ENCODE peak calls at places on chromosomes 7 and 10, in eight cellular contexts. F is IMR-90, N is sigmoid colon, Y is aorta, H is OCI-LY7, P is astrocyte, V is lung, T is heart left ventricle. U is an unnamed sample.

GRCh38 chr10:120022357-120022756 is 129.8 kb downstream of the SEC23IP start:
- DNase-seq in P (no peak), F (no peak), H (no peak), T (no peak), V (no peak), Y (no peak), N (no peak), U (no peak)

GRCh38 chr10:77710081-77710551 is 72.5 kb upstream of the KCNMA1 start:
- DNase-seq in H (no peak), F (no peak), P (no peak), T (no peak), N (no peak), Y (no peak), V (no peak), U (no peak)

GRCh38 chr7:117184367-117184766 is 138.5 kb downstream of the WNT2 start:
- DNase-seq in F (no peak), N (no peak), T (no peak), V (no peak), P (no peak), H (no peak), Y (no peak), U (no peak)

GRCh38 chr10:118918689-118919088 is 110.8 kb upstream of the NANOS1 start:
- DNase-seq in H (no peak), Y (no peak), P (no peak), T (no peak), N (no peak), V (no peak), F (no peak), U (no peak)

GRCh38 chr10:26621889-26622681 is 75.4 kb upstream of the PDSS1 start:
- DNase-seq in V (peak; percentile 69), F (peak; percentile 0), Y (peak; percentile 59), H (no peak), T (peak; percentile 22), N (peak; percentile 73), P (peak; percentile 0), U (no peak)

GRCh38 chr10:101293007-101293723 is 60.8 kb upstream of the BTRC start:
- DNase-seq in H (no peak), V (no peak), P (no peak), Y (no peak), N (no peak), T (peak; percentile 25), F (no peak), U (no peak)

GRCh38 chr7:77426521-77427051 is 10.4 kb upstream of the GSAP start:
- DNase-seq in H (no peak), N (no peak), F (peak; percentile 63), V (no peak), Y (no peak), P (peak; percentile 64), T (no peak), U (no peak)

GRCh38 chr7:27156508-27156898 is at the start of gene HOXA7:
- DNase-seq in N (peak; percentile 96), T (no peak), H (peak; percentile 48), F (peak; percentile 63), P (no peak), V (no peak), Y (peak; percentile 80), U (no peak)

GRCh38 chr7:66505531-66506451 is 122.9 kb upstream of the KCTD7 start:
- DNase-seq in Y (no peak), V (no peak), H (no peak), F (no peak), T (no peak), P (no peak), N (peak; percentile 62), U (no peak)

GRCh38 chr10:70843776-70844489 is 28.2 kb downstream of the SGPL1 start:
- DNase-seq in V (no peak), H (no peak), Y (no peak), T (no peak), N (no peak), P (no peak), F (no peak), U (no peak)

GRCh38 chr7:98329974-98330373 is 48.5 kb downstream of the BRI3 start:
- DNase-seq in V (no peak), T (no peak), Y (no peak), P (peak; percentile 86), N (no peak), F (peak; percentile 72), H (no peak), U (no peak)

GRCh38 chr7:2651336-2651735 is 19.6 kb downstream of the TTYH3 start:
- DNase-seq in N (no peak), F (no peak), T (no peak), P (no peak), Y (peak; percentile 48), V (no peak), H (peak; percentile 54), U (no peak)

GRCh38 chr7:23530901-23531793 is 634 bp downstream of the TRA2A start:
- DNase-seq in N (peak; percentile 85), H (peak; percentile 70), P (peak; percentile 50), F (peak; percentile 59), V (peak; percentile 61), Y (peak; percentile 65), T (peak; percentile 65), U (peak; percentile 33)

GRCh38 chr7:23529262-23529859 is 2.4 kb downstream of the TRA2A start:
- DNase-seq in F (no peak), H (no peak), V (peak; percentile 27), P (no peak), T (no peak), Y (no peak), N (no peak), U (no peak)

GRCh38 chr7:23533160-23533559 is 1.4 kb upstream of the TRA2A start:
- DNase-seq in F (no peak), N (no peak), Y (no peak), T (no peak), H (no peak), P (no peak), V (no peak), U (no peak)

GRCh38 chr7:23531794-23532489 is at the start of gene TRA2A:
- DNase-seq in H (peak; percentile 96), F (peak; percentile 92), Y (peak; percentile 98), T (peak; percentile 98), V (peak; percentile 98), P (peak; percentile 80), N (peak; percentile 99), U (peak; percentile 94)

DNA sequence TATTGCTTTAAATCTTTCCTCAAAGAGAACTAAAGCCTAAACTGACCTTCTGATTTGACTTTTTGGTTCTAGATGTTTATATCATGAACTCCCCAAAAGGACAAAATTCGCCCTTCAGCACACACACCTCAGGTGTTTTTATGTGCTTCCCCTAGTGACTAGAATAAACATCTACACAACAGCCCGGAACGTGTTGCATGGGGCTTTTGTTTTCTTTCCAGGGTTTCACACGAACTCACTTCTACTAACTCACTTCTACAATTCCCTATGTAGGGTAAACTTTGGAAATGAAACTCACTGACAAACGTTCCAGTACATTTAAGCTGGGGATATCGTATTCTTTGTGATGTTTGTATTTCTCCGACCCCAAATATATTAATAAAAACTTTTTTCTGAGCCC is 1.4 kb downstream of the TRA2A start:
- DNase-seq in T (no peak), P (peak; percentile 26), H (peak; percentile 71), V (no peak), Y (no peak), N (no peak), F (peak; percentile 31), U (no peak)
- H3K27ac ChIP-seq in T (peak overlapping the region; percentile 98), P (peak overlapping the region; percentile 98), H (peak overlapping the region; percentile 94), V (no peak overlapping the region), Y (no peak overlapping the region), N (peak overlapping the region; percentile 93), F (peak overlapping the region; percentile 31), U (no peak overlapping the region)

GRCh38 chr10:131081386-131081785 is 230.1 kb downstream of the TCERG1L start:
- DNase-seq in H (no peak), V (no peak), F (no peak), N (peak; percentile 19), P (no peak), T (no peak), Y (no peak), U (no peak)

GRCh38 chr10:131082201-131082850 is 229.2 kb downstream of the TCERG1L start:
- DNase-seq in V (no peak), N (peak; percentile 55), F (no peak), H (no peak), T (no peak), P (no peak), Y (no peak), U (no peak)

GRCh38 chr10:131081786-131082185 is 229.7 kb downstream of the TCERG1L start:
- DNase-seq in P (no peak), H (no peak), V (no peak), Y (no peak), F (no peak), N (no peak), T (no peak), U (no peak)

GRCh38 chr10:131079314-131079713 is 232.2 kb downstream of the TCERG1L start:
- DNase-seq in H (no peak), N (peak; percentile 41), Y (no peak), T (no peak), V (no peak), F (no peak), P (no peak), U (no peak)

GRCh38 chr10:131080571-131080970 is 230.9 kb downstream of the TCERG1L start:
- DNase-seq in Y (no peak), V (no peak), F (no peak), P (no peak), N (no peak), H (no peak), T (no peak), U (no peak)
- H3K9me3 ChIP-seq in Y (no peaks in the 10 kb centered on the region), V (peaks cover 1% of the 10 kb centered on the region), F (peaks cover 68% of the 10 kb centered on the region), P (peaks cover 10% of the 10 kb centered on the region), N (no peaks in the 10 kb centered on the region), H (no peaks in the 10 kb centered on the region), T (no peaks in the 10 kb centered on the region), U (no peaks in the 10 kb centered on the region)

GRCh38 chr7:56092789-56093531 is at the start of gene PHKG1:
- DNase-seq in N (peak; percentile 94), Y (peak; percentile 88), V (peak; percentile 72), F (peak; percentile 81), H (no peak), P (peak; percentile 72), T (peak; percentile 89), U (no peak)

GRCh38 chr7:56086761-56087160 is 6.0 kb downstream of the PHKG1 start:
- DNase-seq in P (no peak), Y (no peak), N (no peak), F (no peak), V (no peak), H (no peak), T (no peak), U (no peak)

GRCh38 chr7:56087445-56087844 is 5.3 kb downstream of the PHKG1 start:
- DNase-seq in V (no peak), T (no peak), N (no peak), F (no peak), H (no peak), Y (no peak), P (no peak), U (no peak)

DNA sequence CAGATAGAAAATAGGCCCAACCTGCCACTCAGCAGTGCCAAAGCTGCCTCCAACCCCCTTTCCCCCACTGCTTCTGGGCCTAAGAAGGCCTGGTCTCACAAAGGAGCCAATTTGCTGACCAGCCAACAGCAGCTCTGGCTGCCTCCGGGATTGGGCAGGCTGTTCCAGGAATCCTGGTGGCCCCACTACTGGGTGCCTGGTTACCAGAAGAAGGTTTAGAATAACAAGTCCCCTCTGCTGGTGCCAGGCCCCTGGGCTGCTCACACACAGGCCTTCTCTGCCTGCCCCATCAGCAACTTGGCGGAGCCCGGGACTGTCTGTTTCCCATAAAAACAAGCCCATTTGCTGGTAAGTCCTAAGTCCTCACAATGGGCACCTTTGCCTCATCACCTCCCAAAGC is 1.2 kb downstream of the PHKG1 start:
- DNase-seq in T (peak; percentile 77), V (no peak), N (peak; percentile 90), P (peak; percentile 6), H (no peak), F (no peak), Y (peak; percentile 89), U (no peak)
- H3K27ac ChIP-seq in T (peak overlapping the region; percentile 87), V (peak overlapping the region; percentile 37), N (peak overlapping the region; percentile 47), P (no peak overlapping the region), H (no peak overlapping the region), F (no peak overlapping the region), Y (peak overlapping the region; percentile 99), U (no peak overlapping the region)

GRCh38 chr10:865257-865656 is 66.2 kb downstream of the LARP4B start:
- DNase-seq in P (no peak), Y (no peak), V (no peak), T (no peak), H (no peak), F (no peak), N (no peak), U (no peak)
- H3K9me3 ChIP-seq in P (no peaks in the 10 kb centered on the region), Y (no peaks in the 10 kb centered on the region), V (no peaks in the 10 kb centered on the region), T (no peaks in the 10 kb centered on the region), H (no peaks in the 10 kb centered on the region), F (no peaks in the 10 kb centered on the region), N (no peaks in the 10 kb centered on the region), U (no peaks in the 10 kb centered on the region)